ENCODE peak calls at places on chromosomes 11 and 22, in four cellular contexts. One of them, this sample, is unnamed. For H3K79me2, the result is how much of the 10 kb centered on the place peaks cover.

GRCh38 chr11:77547863-77548551 is 41.7 kb upstream of the AQP11 start:
- DNase-seq in fibroblast of lung: peak
- DNase-seq in SK-N-SH: peak
- DNase-seq in endothelial cell of umbilical vein: peak
- DNase-seq in this sample: peak

GRCh38 chr11:96091476-96091875 is 167.6 kb upstream of the MTMR2 start:
- DNase-seq in fibroblast of lung: no peak
- DNase-seq in SK-N-SH: no peak
- DNase-seq in endothelial cell of umbilical vein: no peak
- DNase-seq in this sample: no peak

GRCh38 chr11:120710354-120711187 is 199.0 kb downstream of the GRIK4 start:
- DNase-seq in fibroblast of lung: peak
- DNase-seq in SK-N-SH: peak
- DNase-seq in endothelial cell of umbilical vein: no peak
- DNase-seq in this sample: no peak

GRCh38 chr22:32501797-32502290 is 27.2 kb downstream of the FBXO7 start:
- DNase-seq in fibroblast of lung: no peak
- DNase-seq in SK-N-SH: no peak
- DNase-seq in endothelial cell of umbilical vein: no peak
- DNase-seq in this sample: no peak

GRCh38 chr22:37197451-37198289 is 9.6 kb upstream of the C1QTNF6 start:
- DNase-seq in fibroblast of lung: peak
- DNase-seq in SK-N-SH: no peak
- DNase-seq in endothelial cell of umbilical vein: peak
- DNase-seq in this sample: no peak

GRCh38 chr11:107565219-107565937 is at the start of gene ALKBH8:
- DNase-seq in fibroblast of lung: peak
- DNase-seq in SK-N-SH: peak
- DNase-seq in endothelial cell of umbilical vein: peak
- DNase-seq in this sample: peak

GRCh38 chr22:39388261-39389011 is 11.1 kb upstream of the TAB1 start:
- DNase-seq in fibroblast of lung: peak
- DNase-seq in SK-N-SH: peak
- DNase-seq in endothelial cell of umbilical vein: peak
- DNase-seq in this sample: peak

GRCh38 chr11:10807629-10808552 is 835 bp downstream of the EIF4G2 start:
- DNase-seq in fibroblast of lung: peak
- DNase-seq in SK-N-SH: peak
- DNase-seq in endothelial cell of umbilical vein: peak
- DNase-seq in this sample: peak

GRCh38 chr22:23058063-23058462 is 12.3 kb upstream of the GNAZ start:
- DNase-seq in fibroblast of lung: no peak
- DNase-seq in SK-N-SH: no peak
- DNase-seq in endothelial cell of umbilical vein: no peak
- DNase-seq in this sample: no peak

GRCh38 chr11:116851631-116852030 is 14.2 kb upstream of the APOA1 start:
- DNase-seq in fibroblast of lung: peak
- DNase-seq in SK-N-SH: no peak
- DNase-seq in endothelial cell of umbilical vein: no peak
- DNase-seq in this sample: no peak

GRCh38 chr11:44943118-44943517 is 7.6 kb downstream of the TP53I11 start:
- DNase-seq in fibroblast of lung: no peak
- DNase-seq in SK-N-SH: no peak
- DNase-seq in endothelial cell of umbilical vein: peak
- DNase-seq in this sample: no peak

GRCh38 chr11:60641940-60642339 is 57.5 kb upstream of the MS4A8 start:
- DNase-seq in fibroblast of lung: no peak
- DNase-seq in SK-N-SH: no peak
- DNase-seq in endothelial cell of umbilical vein: no peak
- DNase-seq in this sample: no peak

GRCh38 chr22:47837703-47838102 is 1075.3 kb downstream of the TBC1D22A start:
- DNase-seq in fibroblast of lung: peak
- DNase-seq in SK-N-SH: peak
- DNase-seq in endothelial cell of umbilical vein: no peak
- DNase-seq in this sample: peak

GRCh38 chr11:120801801-120802689 is 221.9 kb upstream of the TBCEL start:
- DNase-seq in fibroblast of lung: peak
- DNase-seq in SK-N-SH: peak
- DNase-seq in endothelial cell of umbilical vein: peak
- DNase-seq in this sample: peak

GRCh38 chr22:28759861-28760560 is 12.5 kb upstream of the CCDC117 start:
- DNase-seq in fibroblast of lung: peak
- DNase-seq in SK-N-SH: no peak
- DNase-seq in endothelial cell of umbilical vein: no peak
- DNase-seq in this sample: peak

GRCh38 chr11:95585071-95585751 is 204.4 kb downstream of the FAM76B start:
- DNase-seq in fibroblast of lung: peak
- DNase-seq in SK-N-SH: no peak
- DNase-seq in endothelial cell of umbilical vein: no peak
- DNase-seq in this sample: no peak

GRCh38 chr11:2724114-2724513 is 24.3 kb upstream of the KCNQ1OT1 start:
- DNase-seq in fibroblast of lung: no peak
- DNase-seq in SK-N-SH: no peak
- DNase-seq in endothelial cell of umbilical vein: no peak
- DNase-seq in this sample: no peak

GRCh38 chr11:125413226-125413625 is 82.8 kb downstream of the FEZ1 start:
- DNase-seq in fibroblast of lung: no peak
- DNase-seq in SK-N-SH: no peak
- DNase-seq in endothelial cell of umbilical vein: no peak
- DNase-seq in this sample: no peak

GRCh38 chr11:93662177-93662575 is 694 bp downstream of the CEP295 start:
- DNase-seq in fibroblast of lung: no peak
- DNase-seq in SK-N-SH: no peak
- DNase-seq in endothelial cell of umbilical vein: no peak
- DNase-seq in this sample: peak

GRCh38 chr11:83033972-83034672 is 37.6 kb downstream of the RAB30 start:
- DNase-seq in fibroblast of lung: peak
- DNase-seq in SK-N-SH: peak
- DNase-seq in endothelial cell of umbilical vein: peak
- DNase-seq in this sample: peak

GRCh38 chr22:36536717-36537116 is 7.8 kb upstream of the EIF3D start:
- DNase-seq in fibroblast of lung: no peak
- DNase-seq in SK-N-SH: no peak
- DNase-seq in endothelial cell of umbilical vein: no peak
- DNase-seq in this sample: no peak

GRCh38 chr11:70033711-70034070 is 44.4 kb upstream of the ANO1 start:
- DNase-seq in fibroblast of lung: no peak
- DNase-seq in SK-N-SH: no peak
- DNase-seq in endothelial cell of umbilical vein: no peak
- DNase-seq in this sample: no peak

GRCh38 chr11:70036971-70037882 is 40.9 kb upstream of the ANO1 start:
- DNase-seq in fibroblast of lung: no peak
- DNase-seq in SK-N-SH: no peak
- DNase-seq in endothelial cell of umbilical vein: no peak
- DNase-seq in this sample: no peak

GRCh38 chr11:70032470-70032795 is 45.7 kb upstream of the ANO1 start:
- DNase-seq in fibroblast of lung: no peak
- DNase-seq in SK-N-SH: no peak
- DNase-seq in endothelial cell of umbilical vein: no peak
- DNase-seq in this sample: no peak

GRCh38 chr11:70032943-70033710 is 45.0 kb upstream of the ANO1 start:
- DNase-seq in fibroblast of lung: no peak
- DNase-seq in SK-N-SH: no peak
- DNase-seq in endothelial cell of umbilical vein: no peak
- DNase-seq in this sample: no peak

GRCh38 chr11:70034740-70035365 is 43.3 kb upstream of the ANO1 start:
- DNase-seq in fibroblast of lung: no peak
- DNase-seq in SK-N-SH: no peak
- DNase-seq in endothelial cell of umbilical vein: no peak
- DNase-seq in this sample: no peak
- H3K27ac ChIP-seq in fibroblast of lung: no peak
- H3K27ac ChIP-seq in SK-N-SH: no peak
- H3K27ac ChIP-seq in endothelial cell of umbilical vein: no peak
- H3K27ac ChIP-seq in this sample: no peak

DNA sequence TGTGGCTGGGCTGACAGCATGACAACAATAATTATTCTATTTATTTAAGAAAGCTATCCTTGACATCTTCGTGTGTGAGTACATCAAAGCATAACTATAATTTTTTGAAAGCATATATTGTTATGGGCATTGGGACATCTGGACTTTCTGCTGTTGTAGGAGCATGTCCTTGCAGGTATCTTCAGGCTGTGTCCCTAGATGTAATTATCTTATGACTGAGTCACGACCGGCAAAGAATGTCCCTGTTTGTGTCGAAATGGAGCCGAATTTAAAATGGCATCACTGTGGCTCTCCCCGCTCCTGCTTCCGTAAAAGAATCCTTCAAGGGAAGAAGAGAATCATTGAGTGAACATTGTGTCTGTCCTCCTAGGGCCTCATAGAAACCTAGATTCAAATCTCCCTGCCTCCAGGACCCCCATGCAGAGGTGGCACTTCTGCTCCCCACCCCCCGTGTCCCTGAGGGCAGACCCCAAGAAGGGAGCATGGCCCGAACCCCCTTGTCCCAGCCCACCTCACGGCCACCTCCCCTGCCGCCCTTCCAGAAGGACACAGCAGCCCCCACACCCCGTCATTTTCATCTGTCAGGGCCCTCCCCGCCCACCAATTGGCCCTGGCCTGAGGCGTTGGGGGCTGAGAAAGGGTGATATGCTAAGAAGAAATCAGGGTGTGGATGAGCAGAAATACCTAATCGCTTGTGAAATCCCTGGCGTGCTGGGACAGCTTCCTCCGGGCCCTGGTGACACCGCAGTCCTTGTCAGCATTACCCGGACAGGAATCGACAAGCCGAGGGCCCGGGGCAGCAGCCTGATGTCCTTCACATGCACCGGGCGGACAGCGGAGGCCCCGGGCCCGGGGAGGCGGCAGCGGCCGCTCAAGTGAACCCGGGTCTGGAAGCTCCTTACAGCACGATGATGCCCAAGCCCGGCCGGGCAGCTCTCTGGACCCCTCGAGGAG is 48.6 kb upstream of the SLC22A12 start:
- DNase-seq in fibroblast of lung: no peak
- DNase-seq in SK-N-SH: no peak
- DNase-seq in endothelial cell of umbilical vein: no peak
- DNase-seq in this sample: no peak
- H3K79me2 ChIP-seq in fibroblast of lung: under half
- H3K79me2 ChIP-seq in SK-N-SH: under half
- H3K79me2 ChIP-seq in endothelial cell of umbilical vein: under half
- H3K79me2 ChIP-seq in this sample: under half

GRCh38 chr11:35324981-35325380 is 94.4 kb downstream of the SLC1A2 start:
- DNase-seq in fibroblast of lung: peak
- DNase-seq in SK-N-SH: no peak
- DNase-seq in endothelial cell of umbilical vein: no peak
- DNase-seq in this sample: no peak
- H3K27ac ChIP-seq in fibroblast of lung: no peak
- H3K27ac ChIP-seq in SK-N-SH: no peak
- H3K27ac ChIP-seq in endothelial cell of umbilical vein: no peak
- H3K27ac ChIP-seq in this sample: no peak

DNA sequence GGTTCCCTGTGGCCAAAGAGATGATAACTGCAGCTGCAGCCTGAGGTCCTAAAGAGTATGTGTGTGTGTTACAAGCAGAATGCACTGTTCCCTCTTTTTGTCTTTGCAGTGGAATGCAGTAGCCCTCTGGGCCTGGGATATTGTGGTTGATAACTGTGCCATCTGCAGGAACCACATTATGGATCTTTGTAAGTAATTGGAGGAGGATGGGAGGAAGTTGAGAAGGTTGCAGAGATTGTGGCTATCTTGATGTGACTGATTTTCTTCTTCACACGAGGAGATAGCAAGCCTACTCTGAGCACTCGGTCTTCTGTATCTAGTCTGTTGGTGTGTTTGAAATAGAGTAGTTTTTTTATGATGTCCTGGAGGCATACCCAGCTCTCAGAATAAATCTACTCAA is 2.3 kb downstream of the RBX1 start:
- DNase-seq in fibroblast of lung: peak
- DNase-seq in SK-N-SH: no peak
- DNase-seq in endothelial cell of umbilical vein: no peak
- DNase-seq in this sample: no peak
- H3K79me2 ChIP-seq in fibroblast of lung: half or more
- H3K79me2 ChIP-seq in SK-N-SH: half or more
- H3K79me2 ChIP-seq in endothelial cell of umbilical vein: half or more
- H3K79me2 ChIP-seq in this sample: half or more

This sample was measured in MM.1S.